ENCODE peak calls at places on chromosomes 2 and 18, in eight cellular contexts. One of them, this sample, is unnamed.

GRCh38 chr2:23624915-23625314 is 239.9 kb downstream of the KLHL29 start:
- DNase-seq in GM06990: no peak
- DNase-seq in body of pancreas: no peak
- DNase-seq in NCI-H1105: no peak
- DNase-seq in activated T-cell treated with anti-CD3 and anti-CD28 coated beads for 24 hours: no peak
- DNase-seq in EH: no peak
- DNase-seq in stimulated activated CD8-positive, alpha-beta memory T cell treated with anti-CD3 and anti-CD28 coated beads, Interleukin-4, amount 100 ng/mL, for 4 hours: no peak
- DNase-seq in uterus: no peak
- DNase-seq in this sample: no peak

GRCh38 chr2:44994377-44994776 is 14.9 kb downstream of the SIX2 start:
- DNase-seq in GM06990: no peak
- DNase-seq in body of pancreas: no peak
- DNase-seq in NCI-H1105: no peak
- DNase-seq in activated T-cell treated with anti-CD3 and anti-CD28 coated beads for 24 hours: no peak
- DNase-seq in EH: no peak
- DNase-seq in stimulated activated CD8-positive, alpha-beta memory T cell treated with anti-CD3 and anti-CD28 coated beads, Interleukin-4, amount 100 ng/mL, for 4 hours: no peak
- DNase-seq in uterus: no peak
- DNase-seq in this sample: no peak

GRCh38 chr2:48601349-48601748 is 16.3 kb upstream of the GTF2A1L start:
- DNase-seq in GM06990: no peak
- DNase-seq in body of pancreas: peak; percentile 7
- DNase-seq in NCI-H1105: no peak
- DNase-seq in activated T-cell treated with anti-CD3 and anti-CD28 coated beads for 24 hours: no peak
- DNase-seq in EH: no peak
- DNase-seq in stimulated activated CD8-positive, alpha-beta memory T cell treated with anti-CD3 and anti-CD28 coated beads, Interleukin-4, amount 100 ng/mL, for 4 hours: no peak
- DNase-seq in uterus: no peak
- DNase-seq in this sample: peak; percentile 20

GRCh38 chr2:25743132-25743830 is 69.9 kb upstream of the DTNB start:
- DNase-seq in GM06990: no peak
- DNase-seq in body of pancreas: no peak
- DNase-seq in NCI-H1105: no peak
- DNase-seq in activated T-cell treated with anti-CD3 and anti-CD28 coated beads for 24 hours: no peak
- DNase-seq in EH: no peak
- DNase-seq in stimulated activated CD8-positive, alpha-beta memory T cell treated with anti-CD3 and anti-CD28 coated beads, Interleukin-4, amount 100 ng/mL, for 4 hours: no peak
- DNase-seq in uterus: no peak
- DNase-seq in this sample: no peak

GRCh38 chr2:71787476-71788185 is 334.3 kb downstream of the DYSF start:
- DNase-seq in GM06990: no peak
- DNase-seq in body of pancreas: no peak
- DNase-seq in NCI-H1105: no peak
- DNase-seq in activated T-cell treated with anti-CD3 and anti-CD28 coated beads for 24 hours: no peak
- DNase-seq in EH: peak; percentile 80
- DNase-seq in stimulated activated CD8-positive, alpha-beta memory T cell treated with anti-CD3 and anti-CD28 coated beads, Interleukin-4, amount 100 ng/mL, for 4 hours: no peak
- DNase-seq in uterus: no peak
- DNase-seq in this sample: no peak

GRCh38 chr18:58699551-58699950 is 28.3 kb downstream of the MALT1 start:
- DNase-seq in GM06990: no peak
- DNase-seq in body of pancreas: no peak
- DNase-seq in NCI-H1105: peak; percentile 5
- DNase-seq in activated T-cell treated with anti-CD3 and anti-CD28 coated beads for 24 hours: no peak
- DNase-seq in EH: no peak
- DNase-seq in stimulated activated CD8-positive, alpha-beta memory T cell treated with anti-CD3 and anti-CD28 coated beads, Interleukin-4, amount 100 ng/mL, for 4 hours: no peak
- DNase-seq in uterus: no peak
- DNase-seq in this sample: no peak

GRCh38 chr18:51010218-51010617 is 19.8 kb upstream of the SMAD4 start:
- DNase-seq in GM06990: no peak
- DNase-seq in body of pancreas: no peak
- DNase-seq in NCI-H1105: no peak
- DNase-seq in activated T-cell treated with anti-CD3 and anti-CD28 coated beads for 24 hours: no peak
- DNase-seq in EH: no peak
- DNase-seq in stimulated activated CD8-positive, alpha-beta memory T cell treated with anti-CD3 and anti-CD28 coated beads, Interleukin-4, amount 100 ng/mL, for 4 hours: no peak
- DNase-seq in uterus: no peak
- DNase-seq in this sample: no peak

GRCh38 chr2:183998041-183998796 is 600.1 kb upstream of the ZNF804A start:
- DNase-seq in GM06990: peak; percentile 25
- DNase-seq in body of pancreas: no peak
- DNase-seq in NCI-H1105: no peak
- DNase-seq in activated T-cell treated with anti-CD3 and anti-CD28 coated beads for 24 hours: no peak
- DNase-seq in EH: no peak
- DNase-seq in stimulated activated CD8-positive, alpha-beta memory T cell treated with anti-CD3 and anti-CD28 coated beads, Interleukin-4, amount 100 ng/mL, for 4 hours: no peak
- DNase-seq in uterus: no peak
- DNase-seq in this sample: no peak

GRCh38 chr18:46502444-46502843 is 154.6 kb downstream of the LOXHD1 start:
- DNase-seq in GM06990: no peak
- DNase-seq in body of pancreas: no peak
- DNase-seq in NCI-H1105: no peak
- DNase-seq in activated T-cell treated with anti-CD3 and anti-CD28 coated beads for 24 hours: no peak
- DNase-seq in EH: peak; percentile 23
- DNase-seq in stimulated activated CD8-positive, alpha-beta memory T cell treated with anti-CD3 and anti-CD28 coated beads, Interleukin-4, amount 100 ng/mL, for 4 hours: no peak
- DNase-seq in uterus: no peak
- DNase-seq in this sample: no peak

GRCh38 chr2:54428401-54428800 is 27.7 kb upstream of the SPTBN1 start:
- DNase-seq in GM06990: no peak
- DNase-seq in body of pancreas: no peak
- DNase-seq in NCI-H1105: no peak
- DNase-seq in activated T-cell treated with anti-CD3 and anti-CD28 coated beads for 24 hours: no peak
- DNase-seq in EH: peak; percentile 45
- DNase-seq in stimulated activated CD8-positive, alpha-beta memory T cell treated with anti-CD3 and anti-CD28 coated beads, Interleukin-4, amount 100 ng/mL, for 4 hours: no peak
- DNase-seq in uterus: peak; percentile 73
- DNase-seq in this sample: no peak

GRCh38 chr2:235989591-235989990 is 178.6 kb downstream of the GBX2 start:
- DNase-seq in GM06990: no peak
- DNase-seq in body of pancreas: no peak
- DNase-seq in NCI-H1105: no peak
- DNase-seq in activated T-cell treated with anti-CD3 and anti-CD28 coated beads for 24 hours: no peak
- DNase-seq in EH: no peak
- DNase-seq in stimulated activated CD8-positive, alpha-beta memory T cell treated with anti-CD3 and anti-CD28 coated beads, Interleukin-4, amount 100 ng/mL, for 4 hours: no peak
- DNase-seq in uterus: no peak
- DNase-seq in this sample: no peak

GRCh38 chr2:200408428-200409311 is 101.2 kb downstream of the KCTD18 start:
- DNase-seq in GM06990: no peak
- DNase-seq in body of pancreas: no peak
- DNase-seq in NCI-H1105: no peak
- DNase-seq in activated T-cell treated with anti-CD3 and anti-CD28 coated beads for 24 hours: no peak
- DNase-seq in EH: peak; percentile 90
- DNase-seq in stimulated activated CD8-positive, alpha-beta memory T cell treated with anti-CD3 and anti-CD28 coated beads, Interleukin-4, amount 100 ng/mL, for 4 hours: no peak
- DNase-seq in uterus: no peak
- DNase-seq in this sample: no peak

GRCh38 chr2:10501521-10501961 is 53.4 kb upstream of the ODC1 start:
- DNase-seq in GM06990: no peak
- DNase-seq in body of pancreas: no peak
- DNase-seq in NCI-H1105: no peak
- DNase-seq in activated T-cell treated with anti-CD3 and anti-CD28 coated beads for 24 hours: no peak
- DNase-seq in EH: no peak
- DNase-seq in stimulated activated CD8-positive, alpha-beta memory T cell treated with anti-CD3 and anti-CD28 coated beads, Interleukin-4, amount 100 ng/mL, for 4 hours: no peak
- DNase-seq in uterus: no peak
- DNase-seq in this sample: no peak

GRCh38 chr2:37323770-37324535 is 680 bp downstream of the PRKD3 start:
- DNase-seq in GM06990: peak; percentile 38
- DNase-seq in body of pancreas: peak; percentile 27
- DNase-seq in NCI-H1105: no peak
- DNase-seq in activated T-cell treated with anti-CD3 and anti-CD28 coated beads for 24 hours: no peak
- DNase-seq in EH: peak; percentile 49
- DNase-seq in stimulated activated CD8-positive, alpha-beta memory T cell treated with anti-CD3 and anti-CD28 coated beads, Interleukin-4, amount 100 ng/mL, for 4 hours: no peak
- DNase-seq in uterus: peak; percentile 40
- DNase-seq in this sample: no peak

This sample was measured in NCI-H2081 treated with DMSO at 0.1 percent for 48 hours.